ENCODE peak calls at places on chromosomes 1 and 21, in five cellular contexts. X is HepG2, H is K562, I is GM23338, U is GM12878. Q is an unnamed sample.

GRCh38 chr1:202569393-202570322 is 140.6 kb downstream of the SYT2 start:
- DNase-seq in H (no peak), U (no peak), I (no peak), X (no peak), Q (no peak)

GRCh38 chr1:33244809-33245186 is 11.5 kb upstream of the ZNF362 start:
- DNase-seq in I (no peak), H (no peak), U (no peak), X (no peak), Q (no peak)

GRCh38 chr1:40252601-40253000 is 4.9 kb downstream of the TMCO2 start:
- DNase-seq in X (no peak), H (no peak), U (no peak), I (no peak), Q (no peak)

GRCh38 chr1:17664322-17664721 is 90.8 kb upstream of the ACTL8 start:
- DNase-seq in I (no peak), U (no peak), H (peak; percentile 32), X (no peak), Q (no peak)

GRCh38 chr1:56645663-56646330 is 683 bp downstream of the PRKAA2 start:
- DNase-seq in U (no peak), I (peak; percentile 57), X (peak; percentile 21), H (no peak), Q (peak; percentile 14)

GRCh38 chr21:26881504-26882228 is 36.5 kb upstream of the ADAMTS1 start:
- DNase-seq in U (no peak), X (no peak), H (no peak), I (peak; percentile 44), Q (peak; percentile 1)

GRCh38 chr21:39630827-39631226 is 18.1 kb downstream of the B3GALT5 start:
- DNase-seq in U (no peak), X (no peak), I (no peak), H (no peak), Q (peak; percentile 26)

GRCh38 chr1:206521002-206521585 is 13.8 kb downstream of the RASSF5 start:
- DNase-seq in I (no peak), X (peak; percentile 49), H (no peak), U (no peak), Q (no peak)

GRCh38 chr21:17805966-17806365 is 13.2 kb downstream of the C21orf91 start:
- DNase-seq in H (no peak), U (no peak), I (no peak), X (no peak), Q (no peak)

GRCh38 chr21:26977741-26978140 is 10.9 kb upstream of the ADAMTS5 start:
- DNase-seq in I (no peak), U (no peak), H (no peak), X (no peak), Q (no peak)

GRCh38 chr1:199218065-199218464 is 579.2 kb downstream of the PTPRC start:
- DNase-seq in U (no peak), I (peak; percentile 21), X (no peak), H (no peak), Q (no peak)

GRCh38 chr1:17265162-17265561 is 16.3 kb downstream of the PADI3 start:
- DNase-seq in U (no peak), H (no peak), I (peak; percentile 49), X (no peak), Q (no peak)

GRCh38 chr1:33349778-33350610 is 29.1 kb upstream of the A3GALT2 start:
- DNase-seq in H (peak; percentile 96), I (peak; percentile 87), U (no peak), X (peak; percentile 62), Q (peak; percentile 69)

GRCh38 chr1:3598051-3598471 is 13.2 kb downstream of the MEGF6 start:
- DNase-seq in I (peak; percentile 34), U (no peak), H (no peak), X (no peak), Q (no peak)

GRCh38 chr1:160954158-160955104 is at the start of gene ITLN2:
- DNase-seq in U (peak; percentile 16), H (peak; percentile 63), X (peak; percentile 67), I (peak; percentile 86), Q (peak; percentile 69)

GRCh38 chr1:117336087-117336817 is 31.0 kb upstream of the MAN1A2 start:
- DNase-seq in X (no peak), U (no peak), I (no peak), H (no peak), Q (no peak)

GRCh38 chr21:16794944-16795343 is 717.9 kb upstream of the CXADR start:
- DNase-seq in H (no peak), I (no peak), X (peak; percentile 3), U (no peak), Q (peak; percentile 73)

GRCh38 chr21:37198989-37199924 is 67.9 kb downstream of the VPS26C start:
- DNase-seq in H (no peak), I (no peak), U (no peak), X (no peak), Q (no peak)

GRCh38 chr21:29149771-29150425 is 19.5 kb downstream of the MAP3K7CL start:
- DNase-seq in I (no peak), U (no peak), H (no peak), X (no peak), Q (no peak)

GRCh38 chr1:6472391-6472790 is 6.4 kb upstream of the TNFRSF25 start:
- DNase-seq in I (no peak), X (no peak), H (peak; percentile 75), U (no peak), Q (no peak)

GRCh38 chr1:116667577-116668105 is at the start of gene IGSF3:
- DNase-seq in U (no peak), I (peak; percentile 89), H (peak; percentile 93), X (no peak), Q (peak; percentile 53)

GRCh38 chr1:12600880-12601633 is 17.0 kb downstream of the DHRS3 start:
- DNase-seq in I (peak; percentile 81), U (no peak), H (peak; percentile 77), X (peak; percentile 62), Q (peak; percentile 75)

GRCh38 chr1:24659993-24660665 is 17.0 kb downstream of the SRRM1 start:
- DNase-seq in U (no peak), I (no peak), X (no peak), H (no peak), Q (no peak)

GRCh38 chr1:149995927-149996326 is 14.6 kb downstream of the OTUD7B start:
- DNase-seq in I (peak; percentile 61), U (peak; percentile 38), X (no peak), H (no peak), Q (no peak)

GRCh38 chr21:27831821-27832569 is 865.1 kb upstream of the ADAMTS5 start:
- DNase-seq in I (no peak), U (no peak), X (no peak), H (no peak), Q (no peak)

GRCh38 chr1:77797991-77798390 is 18.5 kb downstream of the MIGA1 start:
- DNase-seq in I (no peak), U (no peak), H (no peak), X (no peak), Q (no peak)

GRCh38 chr1:240091614-240092300 is at the start of gene FMN2:
- DNase-seq in X (peak; percentile 0), U (no peak), H (peak; percentile 49), I (peak; percentile 78), Q (peak; percentile 73)

GRCh38 chr1:203871114-203871875 is 9.9 kb downstream of the SNRPE start:
- DNase-seq in U (no peak), I (peak; percentile 85), H (peak; percentile 71), X (peak; percentile 62), Q (peak; percentile 94)

GRCh38 chr21:41433566-41433965 is 7.5 kb downstream of the MX1 start:
- DNase-seq in I (no peak), X (no peak), H (no peak), U (no peak), Q (no peak)

GRCh38 chr1:189429610-189430009 is 1048.1 kb downstream of the BRINP3 start:
- DNase-seq in U (no peak), X (peak; percentile 53), H (peak; percentile 12), I (peak; percentile 90), Q (peak; percentile 2)

GRCh38 chr1:107939256-107939655 is 25.7 kb downstream of the VAV3 start:
- DNase-seq in X (no peak), U (no peak), H (no peak), I (no peak), Q (no peak)

GRCh38 chr1:107942829-107943228 is 22.2 kb downstream of the VAV3 start:
- DNase-seq in U (no peak), I (no peak), H (no peak), X (no peak), Q (no peak)

GRCh38 chr1:107940178-107940577 is 24.8 kb downstream of the VAV3 start:
- DNase-seq in X (no peak), H (no peak), U (no peak), I (no peak), Q (no peak)

GRCh38 chr1:107943694-107944093 is 21.3 kb downstream of the VAV3 start:
- DNase-seq in H (no peak), X (no peak), I (no peak), U (no peak), Q (no peak)

DNA sequence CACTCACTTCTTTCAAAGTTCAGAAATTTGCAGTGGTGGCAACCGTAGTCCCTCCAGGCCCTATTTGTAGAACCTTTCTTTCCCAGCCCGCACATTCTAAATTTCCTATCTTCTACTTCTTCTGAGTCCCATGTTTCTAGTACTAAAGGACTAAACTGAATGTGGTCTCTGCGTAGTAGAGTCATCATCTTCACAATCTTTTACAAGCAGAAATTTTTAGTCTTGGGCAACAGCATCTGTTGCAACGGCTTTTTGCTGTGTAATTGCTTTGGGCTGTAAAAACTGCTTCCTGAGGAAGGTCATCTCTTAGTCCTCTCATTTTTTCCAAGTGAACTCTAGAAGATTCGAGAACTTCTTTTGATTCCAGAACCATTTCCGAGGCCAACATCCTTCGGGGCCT is 23.9 kb downstream of the VAV3 start:
- DNase-seq in I (no peak), U (no peak), X (no peak), H (no peak), Q (no peak)
- TF ChIP-seq JUNB in I (no peak), U (no peak), X (no peak), H (no peak), Q (no peak)

DNA sequence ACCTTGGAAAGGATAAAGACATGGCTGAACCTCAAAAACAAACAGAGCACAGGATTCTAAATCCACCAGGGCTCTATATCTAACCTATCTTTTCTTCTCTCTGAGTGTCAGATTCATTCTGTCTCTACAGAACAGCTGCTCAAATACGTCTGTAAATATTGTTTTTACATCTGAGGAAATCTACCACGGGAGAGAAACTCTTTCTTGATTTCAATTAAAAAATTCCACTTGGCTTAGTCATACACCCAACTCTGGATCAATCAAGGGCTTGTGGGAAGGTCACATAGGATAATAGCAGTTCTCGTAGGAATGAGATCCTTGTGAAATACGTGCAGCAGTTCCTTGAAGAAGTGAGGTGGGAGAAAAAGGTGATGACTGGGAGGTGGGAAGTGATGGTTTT is 1355.7 kb upstream of the ADGRL2 start:
- DNase-seq in X (no peak), I (no peak), H (no peak), U (no peak), Q (no peak)
- TF ChIP-seq JUNB in X (no peak), I (no peak), H (no peak), U (no peak), Q (no peak)

DNA sequence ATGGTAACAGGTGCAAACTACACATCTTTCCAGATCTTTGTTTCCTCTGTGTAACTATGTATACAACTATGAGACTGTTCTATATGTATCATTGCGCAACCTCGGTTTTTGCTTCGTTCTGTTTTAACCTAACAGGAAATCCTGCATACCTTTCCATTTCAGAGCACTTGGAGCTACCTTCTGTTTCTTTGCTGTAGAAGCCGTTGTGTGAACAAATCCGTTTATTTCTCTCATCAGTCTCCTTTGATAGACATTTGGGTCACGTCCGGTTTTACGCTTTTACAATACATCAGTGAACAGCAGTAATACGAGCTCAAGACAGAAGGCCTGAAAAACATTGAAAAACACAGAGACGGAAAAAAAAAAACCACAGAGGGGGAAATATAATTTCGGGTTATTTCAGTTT is 10.5 kb downstream of the ATP5IF1 start:
- DNase-seq in I (peak; percentile 52), H (no peak), U (peak; percentile 67), X (peak; percentile 78), Q (no peak)
- TF ChIP-seq JUNB in I (no peak), H (no peak), U (no peak), X (no peak), Q (no peak)

GRCh38 chr1:197391303-197392226 is 123.5 kb downstream of the CRB1 start:
- DNase-seq in U (no peak), I (peak; percentile 55), H (no peak), X (no peak), Q (no peak)
- TF ChIP-seq JUNB in U (no peak), I (no peak), H (no peak), X (no peak), Q (no peak)